ENCODE peak calls at places on chromosomes 3 and 15, in nine cellular contexts. One of them, this sample, is unnamed.

GRCh38 chr3:38099518-38099917 is 37.4 kb downstream of the ACAA1 start:
- DNase-seq in sigmoid colon: no peak
- DNase-seq in testis: no peak
- DNase-seq in heart left ventricle: no peak
- DNase-seq in adrenal gland: no peak
- DNase-seq in HCT116: no peak
- DNase-seq in Peyer's patch: no peak
- DNase-seq in GM12891: no peak
- DNase-seq in breast epithelium: no peak
- DNase-seq in this sample: no peak

GRCh38 chr15:64334530-64334929 is 21.4 kb downstream of the CSNK1G1 start:
- DNase-seq in breast epithelium: no peak
- DNase-seq in Peyer's patch: peak; percentile 29
- DNase-seq in heart left ventricle: no peak
- DNase-seq in sigmoid colon: no peak
- DNase-seq in GM12891: no peak
- DNase-seq in testis: no peak
- DNase-seq in HCT116: peak; percentile 51
- DNase-seq in adrenal gland: no peak
- DNase-seq in this sample: no peak

GRCh38 chr3:46881819-46882376 is 4.4 kb downstream of the PTH1R start:
- DNase-seq in testis: no peak
- DNase-seq in HCT116: no peak
- DNase-seq in Peyer's patch: no peak
- DNase-seq in heart left ventricle: no peak
- DNase-seq in breast epithelium: no peak
- DNase-seq in GM12891: no peak
- DNase-seq in adrenal gland: no peak
- DNase-seq in sigmoid colon: peak; percentile 84
- DNase-seq in this sample: no peak

GRCh38 chr15:40776537-40777141 is 6.9 kb downstream of the C15orf62 start:
- DNase-seq in testis: no peak
- DNase-seq in breast epithelium: peak; percentile 86
- DNase-seq in heart left ventricle: no peak
- DNase-seq in GM12891: no peak
- DNase-seq in HCT116: no peak
- DNase-seq in sigmoid colon: no peak
- DNase-seq in adrenal gland: peak; percentile 51
- DNase-seq in Peyer's patch: no peak
- DNase-seq in this sample: no peak

GRCh38 chr3:45043715-45044299 is 17.7 kb downstream of the CLEC3B start:
- DNase-seq in Peyer's patch: no peak
- DNase-seq in sigmoid colon: no peak
- DNase-seq in heart left ventricle: no peak
- DNase-seq in testis: no peak
- DNase-seq in GM12891: no peak
- DNase-seq in breast epithelium: no peak
- DNase-seq in adrenal gland: no peak
- DNase-seq in HCT116: no peak
- DNase-seq in this sample: no peak

GRCh38 chr15:51864408-51865056 is 35.1 kb downstream of the TMOD3 start:
- DNase-seq in GM12891: no peak
- DNase-seq in heart left ventricle: no peak
- DNase-seq in HCT116: peak; percentile 90
- DNase-seq in Peyer's patch: no peak
- DNase-seq in sigmoid colon: no peak
- DNase-seq in adrenal gland: no peak
- DNase-seq in breast epithelium: no peak
- DNase-seq in testis: no peak
- DNase-seq in this sample: no peak

GRCh38 chr3:4656646-4657318 is 163.6 kb downstream of the ITPR1 start:
- DNase-seq in HCT116: no peak
- DNase-seq in Peyer's patch: no peak
- DNase-seq in breast epithelium: no peak
- DNase-seq in GM12891: no peak
- DNase-seq in sigmoid colon: no peak
- DNase-seq in adrenal gland: no peak
- DNase-seq in heart left ventricle: no peak
- DNase-seq in testis: no peak
- DNase-seq in this sample: no peak

GRCh38 chr15:33581032-33581431 is 270.3 kb downstream of the RYR3 start:
- DNase-seq in HCT116: no peak
- DNase-seq in GM12891: no peak
- DNase-seq in adrenal gland: peak; percentile 52
- DNase-seq in Peyer's patch: no peak
- DNase-seq in heart left ventricle: no peak
- DNase-seq in breast epithelium: no peak
- DNase-seq in testis: no peak
- DNase-seq in sigmoid colon: no peak
- DNase-seq in this sample: no peak

GRCh38 chr15:31554261-31554660 is 227.6 kb downstream of the KLF13 start:
- DNase-seq in heart left ventricle: peak; percentile 59
- DNase-seq in GM12891: no peak
- DNase-seq in Peyer's patch: no peak
- DNase-seq in testis: no peak
- DNase-seq in sigmoid colon: no peak
- DNase-seq in breast epithelium: no peak
- DNase-seq in adrenal gland: peak; percentile 33
- DNase-seq in HCT116: no peak
- DNase-seq in this sample: no peak

GRCh38 chr15:62637498-62637897 is 405.0 kb upstream of the TPM1 start:
- DNase-seq in sigmoid colon: no peak
- DNase-seq in heart left ventricle: no peak
- DNase-seq in testis: no peak
- DNase-seq in GM12891: no peak
- DNase-seq in adrenal gland: no peak
- DNase-seq in Peyer's patch: no peak
- DNase-seq in breast epithelium: no peak
- DNase-seq in HCT116: no peak
- DNase-seq in this sample: no peak

GRCh38 chr3:117692416-117692995 is 982.9 kb downstream of the TUSC7 start:
- DNase-seq in sigmoid colon: no peak
- DNase-seq in heart left ventricle: no peak
- DNase-seq in HCT116: no peak
- DNase-seq in Peyer's patch: no peak
- DNase-seq in breast epithelium: no peak
- DNase-seq in testis: no peak
- DNase-seq in adrenal gland: no peak
- DNase-seq in GM12891: no peak
- DNase-seq in this sample: no peak

GRCh38 chr3:129502641-129503386 is 25.6 kb upstream of the RHO start:
- DNase-seq in testis: no peak
- DNase-seq in GM12891: no peak
- DNase-seq in HCT116: no peak
- DNase-seq in Peyer's patch: no peak
- DNase-seq in heart left ventricle: peak; percentile 49
- DNase-seq in breast epithelium: no peak
- DNase-seq in sigmoid colon: no peak
- DNase-seq in adrenal gland: no peak
- DNase-seq in this sample: no peak

GRCh38 chr15:67322481-67322880 is 67.9 kb downstream of the IQCH start:
- DNase-seq in testis: no peak
- DNase-seq in GM12891: no peak
- DNase-seq in heart left ventricle: no peak
- DNase-seq in breast epithelium: no peak
- DNase-seq in HCT116: no peak
- DNase-seq in sigmoid colon: no peak
- DNase-seq in adrenal gland: no peak
- DNase-seq in Peyer's patch: no peak
- DNase-seq in this sample: no peak

GRCh38 chr15:85707519-85708338 is 87.0 kb downstream of the KLHL25 start:
- DNase-seq in breast epithelium: no peak
- DNase-seq in testis: no peak
- DNase-seq in heart left ventricle: no peak
- DNase-seq in HCT116: no peak
- DNase-seq in Peyer's patch: no peak
- DNase-seq in GM12891: no peak
- DNase-seq in adrenal gland: no peak
- DNase-seq in sigmoid colon: no peak
- DNase-seq in this sample: no peak

GRCh38 chr3:144770813-144771400 is 799.3 kb downstream of the DIPK2A start:
- DNase-seq in heart left ventricle: no peak
- DNase-seq in breast epithelium: no peak
- DNase-seq in Peyer's patch: no peak
- DNase-seq in GM12891: no peak
- DNase-seq in HCT116: peak; percentile 24
- DNase-seq in sigmoid colon: no peak
- DNase-seq in adrenal gland: no peak
- DNase-seq in testis: no peak
- DNase-seq in this sample: peak; percentile 40

GRCh38 chr15:90300988-90301715 is 35.7 kb downstream of the NGRN start:
- DNase-seq in GM12891: no peak
- DNase-seq in sigmoid colon: peak; percentile 76
- DNase-seq in heart left ventricle: peak; percentile 77
- DNase-seq in HCT116: peak; percentile 47
- DNase-seq in adrenal gland: peak; percentile 59
- DNase-seq in breast epithelium: no peak
- DNase-seq in Peyer's patch: peak; percentile 42
- DNase-seq in testis: peak; percentile 80
- DNase-seq in this sample: peak; percentile 75

GRCh38 chr15:42082832-42083604 is 11.3 kb downstream of the PLA2G4D start:
- DNase-seq in GM12891: no peak
- DNase-seq in breast epithelium: peak; percentile 47
- DNase-seq in adrenal gland: no peak
- DNase-seq in testis: peak; percentile 10
- DNase-seq in sigmoid colon: no peak
- DNase-seq in Peyer's patch: no peak
- DNase-seq in HCT116: no peak
- DNase-seq in heart left ventricle: no peak
- DNase-seq in this sample: no peak

GRCh38 chr3:40054568-40055222 is 245.3 kb downstream of the MYRIP start:
- DNase-seq in Peyer's patch: no peak
- DNase-seq in testis: no peak
- DNase-seq in adrenal gland: no peak
- DNase-seq in breast epithelium: no peak
- DNase-seq in HCT116: no peak
- DNase-seq in sigmoid colon: no peak
- DNase-seq in heart left ventricle: no peak
- DNase-seq in GM12891: no peak
- DNase-seq in this sample: no peak
- TF ChIP-seq POLR2A in Peyer's patch: no peak
- TF ChIP-seq POLR2A in testis: no peak
- TF ChIP-seq POLR2A in adrenal gland: no peak
- TF ChIP-seq POLR2A in breast epithelium: no peak
- TF ChIP-seq POLR2A in HCT116: no peak
- TF ChIP-seq POLR2A in sigmoid colon: no peak
- TF ChIP-seq POLR2A in heart left ventricle: no peak
- TF ChIP-seq POLR2A in GM12891: no peak
- TF ChIP-seq POLR2A in this sample: no peak

DNA sequence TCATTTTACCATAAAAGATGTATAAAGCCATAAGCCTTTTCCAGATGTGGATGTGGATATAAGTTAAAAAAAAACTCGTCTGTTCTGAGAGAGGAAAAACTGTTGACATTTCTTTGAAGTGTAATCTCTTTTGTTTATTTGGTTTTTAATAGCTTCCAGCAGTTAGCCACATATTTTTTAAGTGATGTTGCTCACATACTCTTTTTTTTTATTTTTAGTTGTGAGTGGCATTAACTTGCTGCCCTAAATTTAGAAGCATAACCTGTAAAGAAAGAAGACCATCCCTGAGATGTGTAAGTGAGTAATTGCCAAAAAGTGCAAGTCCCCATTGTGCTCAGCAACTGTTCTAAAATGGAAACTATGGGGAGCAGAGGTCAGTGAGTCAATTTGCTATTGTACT is 415.9 kb upstream of the MDFIC2 start:
- DNase-seq in heart left ventricle: no peak
- DNase-seq in breast epithelium: no peak
- DNase-seq in GM12891: no peak
- DNase-seq in testis: no peak
- DNase-seq in sigmoid colon: no peak
- DNase-seq in HCT116: no peak
- DNase-seq in adrenal gland: no peak
- DNase-seq in Peyer's patch: no peak
- DNase-seq in this sample: no peak
- TF ChIP-seq POLR2A in heart left ventricle: no peak
- TF ChIP-seq POLR2A in breast epithelium: no peak
- TF ChIP-seq POLR2A in GM12891: no peak
- TF ChIP-seq POLR2A in testis: no peak
- TF ChIP-seq POLR2A in sigmoid colon: no peak
- TF ChIP-seq POLR2A in HCT116: no peak
- TF ChIP-seq POLR2A in adrenal gland: no peak
- TF ChIP-seq POLR2A in Peyer's patch: no peak
- TF ChIP-seq POLR2A in this sample: no peak

DNA sequence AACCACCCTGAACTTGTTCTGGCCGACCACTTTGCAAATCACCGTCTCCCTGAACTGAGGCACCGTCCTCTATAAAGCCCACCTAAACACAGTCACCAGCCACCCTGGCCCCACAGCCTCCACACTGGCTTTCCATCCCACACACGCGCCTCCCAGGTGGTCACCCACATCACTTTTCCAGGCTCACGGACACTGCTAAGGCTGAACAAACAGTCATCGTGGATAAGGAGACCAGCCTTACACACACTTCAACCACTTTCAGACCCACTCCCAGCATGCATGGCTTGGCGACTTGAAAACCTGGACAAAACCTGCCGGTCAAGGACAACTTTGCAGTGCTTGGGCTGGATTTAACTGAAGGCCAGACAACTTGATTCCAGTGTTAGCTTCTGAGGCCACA is 8.4 kb downstream of the CHSY1 start:
- DNase-seq in breast epithelium: no peak
- DNase-seq in sigmoid colon: no peak
- DNase-seq in GM12891: no peak
- DNase-seq in testis: no peak
- DNase-seq in heart left ventricle: no peak
- DNase-seq in adrenal gland: no peak
- DNase-seq in HCT116: no peak
- DNase-seq in Peyer's patch: no peak
- DNase-seq in this sample: no peak
- TF ChIP-seq POLR2A in breast epithelium: no peak
- TF ChIP-seq POLR2A in sigmoid colon: no peak
- TF ChIP-seq POLR2A in GM12891: no peak
- TF ChIP-seq POLR2A in testis: no peak
- TF ChIP-seq POLR2A in heart left ventricle: no peak
- TF ChIP-seq POLR2A in adrenal gland: no peak
- TF ChIP-seq POLR2A in HCT116: no peak
- TF ChIP-seq POLR2A in Peyer's patch: no peak
- TF ChIP-seq POLR2A in this sample: no peak

DNA sequence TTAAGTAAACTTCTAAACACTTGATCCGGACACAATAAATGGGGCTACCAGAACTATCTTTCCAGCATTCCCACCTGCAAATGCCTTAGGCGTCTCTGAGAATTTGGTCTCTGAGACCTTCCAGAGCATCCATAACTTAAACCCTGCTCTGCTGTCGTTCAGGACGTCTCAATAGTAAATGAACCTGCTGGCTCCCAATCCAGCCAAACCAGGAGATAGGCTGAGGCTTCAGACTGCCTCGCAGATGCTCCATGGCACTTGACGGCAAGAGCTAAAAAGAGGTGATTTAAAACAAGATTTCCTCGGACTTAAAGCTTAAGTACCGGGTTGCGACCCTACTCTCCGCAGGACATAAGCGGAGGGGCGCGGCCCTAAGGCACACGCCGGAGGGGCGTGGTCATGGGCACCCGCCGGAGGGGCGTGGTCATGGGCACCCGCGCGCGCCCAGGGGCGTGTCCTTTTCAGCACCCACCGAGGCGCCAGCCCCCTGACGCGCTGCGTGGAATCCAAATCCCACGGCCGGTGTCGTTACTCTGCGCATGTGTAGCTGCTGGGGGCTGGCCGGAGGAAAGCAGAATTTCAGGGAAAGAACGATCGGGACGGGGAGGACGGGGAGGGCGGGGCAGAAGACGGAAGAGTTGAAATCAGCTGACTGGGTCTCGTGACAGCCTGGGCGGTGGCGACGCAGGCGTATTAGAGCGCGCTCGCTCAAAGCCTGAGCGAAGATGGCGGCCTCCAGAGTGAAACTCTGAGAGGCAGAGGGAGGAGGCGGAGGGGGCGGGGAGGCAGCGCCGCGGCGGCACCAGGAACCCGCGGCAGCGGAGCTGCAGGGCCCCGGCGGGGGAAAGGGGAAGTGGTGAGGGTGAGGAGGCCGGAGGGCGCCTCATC is at the start of gene DNAJC13:
- DNase-seq in testis: peak; percentile 97
- DNase-seq in HCT116: peak; percentile 82
- DNase-seq in adrenal gland: peak; percentile 92
- DNase-seq in Peyer's patch: peak; percentile 95
- DNase-seq in GM12891: peak; percentile 77
- DNase-seq in heart left ventricle: peak; percentile 94
- DNase-seq in breast epithelium: peak; percentile 86
- DNase-seq in sigmoid colon: peak; percentile 97
- DNase-seq in this sample: peak; percentile 96
- TF ChIP-seq POLR2A in testis: peak; percentile 21
- TF ChIP-seq POLR2A in HCT116: peak; percentile 21
- TF ChIP-seq POLR2A in adrenal gland: peak; percentile 22
- TF ChIP-seq POLR2A in Peyer's patch: peak; percentile 73
- TF ChIP-seq POLR2A in GM12891: no peak
- TF ChIP-seq POLR2A in heart left ventricle: no peak
- TF ChIP-seq POLR2A in breast epithelium: peak; percentile 63
- TF ChIP-seq POLR2A in sigmoid colon: peak; percentile 74
- TF ChIP-seq POLR2A in this sample: peak; percentile 68